ENCODE peak calls at places on chromosomes 6 and 20, in four cellular contexts. C is IMR-90, T is HepG2, Z is sigmoid colon. F is an unnamed sample.

GRCh38 chr6:45495404-45496084 is 117.8 kb upstream of the SUPT3H start:
- DNase-seq in Z (no peak), T (no peak), C (no peak), F (no peak)

GRCh38 chr6:97524846-97525245 is 241.8 kb upstream of the MMS22L start:
- DNase-seq in T (no peak), C (no peak), Z (no peak), F (no peak)

GRCh38 chr6:68572525-68572924 is 62.6 kb upstream of the ADGRB3 start:
- DNase-seq in Z (no peak), C (no peak), T (peak), F (no peak)

GRCh38 chr6:157613011-157613522 is 210.0 kb upstream of the SNX9 start:
- DNase-seq in C (peak), T (peak), Z (no peak), F (no peak)

GRCh38 chr6:21769405-21769851 is 175.9 kb downstream of the SOX4 start:
- DNase-seq in C (peak), Z (no peak), T (no peak), F (no peak)

GRCh38 chr6:42017021-42017643 is 33.2 kb upstream of the TAF8 start:
- DNase-seq in C (peak), T (no peak), Z (no peak), F (no peak)

GRCh38 chr6:83403191-83403590 is 27.7 kb downstream of the ME1 start:
- DNase-seq in T (no peak), C (no peak), Z (no peak), F (no peak)

GRCh38 chr20:50376888-50377459 is 133.2 kb upstream of the PTPN1 start:
- DNase-seq in C (no peak), Z (peak), T (no peak), F (no peak)

GRCh38 chr20:48635791-48636267 is 192.0 kb downstream of the PREX1 start:
- DNase-seq in Z (no peak), C (peak), T (peak), F (no peak)

GRCh38 chr6:51843470-51844390 is 243.7 kb downstream of the PKHD1 start:
- DNase-seq in Z (no peak), T (no peak), C (no peak), F (no peak)

GRCh38 chr6:51842066-51842465 is 245.3 kb downstream of the PKHD1 start:
- DNase-seq in T (no peak), C (no peak), Z (no peak), F (no peak)

GRCh38 chr6:51846531-51846930 is 240.9 kb downstream of the PKHD1 start:
- DNase-seq in C (no peak), T (no peak), Z (no peak), F (no peak)

GRCh38 chr6:51842487-51843469 is 244.6 kb downstream of the PKHD1 start:
- DNase-seq in Z (no peak), T (peak), C (no peak), F (no peak)

GRCh38 chr6:51844391-51844735 is 243.1 kb downstream of the PKHD1 start:
- DNase-seq in C (no peak), T (no peak), Z (no peak), F (no peak)
- TF ChIP-seq CTCF in C (no peak), T (peak), Z (no peak), F (no peak)

DNA sequence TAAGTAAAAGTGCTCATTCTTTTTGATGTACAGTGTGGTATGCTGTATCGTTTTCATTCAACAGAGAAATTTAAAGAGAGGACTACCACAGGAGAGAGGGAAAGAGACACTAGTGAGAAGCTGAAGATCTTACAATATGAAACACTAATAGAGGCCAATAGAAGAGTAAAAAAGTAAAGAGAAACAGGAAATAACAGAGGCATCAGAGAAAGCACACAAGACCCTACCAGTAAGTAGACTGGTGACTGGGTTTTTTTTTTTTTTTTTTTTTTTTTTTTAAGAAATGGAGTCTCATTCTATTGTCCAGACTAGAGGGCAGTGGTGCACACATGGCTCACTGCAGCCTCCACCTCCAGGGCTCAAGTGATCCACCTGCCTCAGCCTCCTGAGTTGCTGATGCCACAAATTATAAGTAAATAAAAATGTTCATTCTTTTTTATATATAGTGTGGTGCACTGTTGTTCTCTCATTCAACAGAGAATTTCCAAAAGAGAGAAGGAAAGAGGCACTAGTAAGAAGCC is 18.8 kb downstream of the ELOVL4 start:
- DNase-seq in C (no peak), T (no peak), Z (no peak), F (no peak)
- TF ChIP-seq POLR2A in C (no peak), T (no peak), Z (no peak), F (no peak)

DNA sequence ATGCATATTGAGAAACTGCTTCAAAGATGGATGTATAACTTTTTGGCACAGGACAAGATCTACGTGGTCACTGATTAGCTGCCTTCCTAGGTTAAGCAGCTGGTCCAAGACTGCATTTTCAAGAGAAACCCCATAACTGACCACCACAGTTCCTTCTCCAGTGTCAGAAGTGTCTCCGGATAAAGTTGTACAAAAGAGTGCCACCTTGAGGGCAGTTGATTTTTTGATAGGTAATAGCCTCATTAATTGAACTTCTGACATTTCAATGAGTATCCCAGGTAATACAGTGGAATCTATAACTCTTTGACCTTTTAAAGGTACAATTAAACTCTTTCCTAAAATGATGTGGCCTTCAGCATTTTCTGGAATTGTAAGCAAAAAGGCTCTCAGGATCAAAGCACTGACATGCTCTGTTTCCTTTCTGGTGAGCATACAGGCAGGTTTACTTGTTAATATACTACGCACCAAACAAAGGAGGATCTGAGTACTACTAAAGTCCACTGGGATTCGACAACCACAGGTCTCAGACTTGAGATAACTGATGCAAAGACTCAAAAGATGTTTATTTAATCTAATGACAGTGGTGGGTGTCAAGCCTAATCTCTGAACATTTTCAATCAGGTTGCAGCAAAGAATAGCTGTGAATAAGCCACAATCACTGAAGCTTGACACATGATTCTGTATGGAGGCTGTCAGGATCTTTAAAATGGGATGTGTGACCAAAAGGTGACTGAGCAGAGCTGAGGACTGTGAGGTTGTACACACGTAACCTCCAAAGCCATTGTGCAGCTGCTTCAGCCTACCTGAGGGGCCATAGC is 21.2 kb downstream of the MKKS start:
- DNase-seq in Z (no peak), C (no peak), T (no peak), F (no peak)
- TF ChIP-seq CTCF in Z (no peak), C (peak), T (peak), F (no peak)

GRCh38 chr6:75243333-75244062 is at the start of gene COX7A2:
- DNase-seq in T (peak), C (peak), Z (peak), F (peak)
- TF ChIP-seq POLR2A in T (peak), C (peak), Z (peak), F (peak)

GRCh38 chr6:5746392-5747140 is 260.2 kb downstream of the NRN1 start:
- DNase-seq in C (no peak), Z (no peak), T (no peak), F (no peak)
- TF ChIP-seq CTCF in C (no peak), Z (no peak), T (peak), F (no peak)

DNA sequence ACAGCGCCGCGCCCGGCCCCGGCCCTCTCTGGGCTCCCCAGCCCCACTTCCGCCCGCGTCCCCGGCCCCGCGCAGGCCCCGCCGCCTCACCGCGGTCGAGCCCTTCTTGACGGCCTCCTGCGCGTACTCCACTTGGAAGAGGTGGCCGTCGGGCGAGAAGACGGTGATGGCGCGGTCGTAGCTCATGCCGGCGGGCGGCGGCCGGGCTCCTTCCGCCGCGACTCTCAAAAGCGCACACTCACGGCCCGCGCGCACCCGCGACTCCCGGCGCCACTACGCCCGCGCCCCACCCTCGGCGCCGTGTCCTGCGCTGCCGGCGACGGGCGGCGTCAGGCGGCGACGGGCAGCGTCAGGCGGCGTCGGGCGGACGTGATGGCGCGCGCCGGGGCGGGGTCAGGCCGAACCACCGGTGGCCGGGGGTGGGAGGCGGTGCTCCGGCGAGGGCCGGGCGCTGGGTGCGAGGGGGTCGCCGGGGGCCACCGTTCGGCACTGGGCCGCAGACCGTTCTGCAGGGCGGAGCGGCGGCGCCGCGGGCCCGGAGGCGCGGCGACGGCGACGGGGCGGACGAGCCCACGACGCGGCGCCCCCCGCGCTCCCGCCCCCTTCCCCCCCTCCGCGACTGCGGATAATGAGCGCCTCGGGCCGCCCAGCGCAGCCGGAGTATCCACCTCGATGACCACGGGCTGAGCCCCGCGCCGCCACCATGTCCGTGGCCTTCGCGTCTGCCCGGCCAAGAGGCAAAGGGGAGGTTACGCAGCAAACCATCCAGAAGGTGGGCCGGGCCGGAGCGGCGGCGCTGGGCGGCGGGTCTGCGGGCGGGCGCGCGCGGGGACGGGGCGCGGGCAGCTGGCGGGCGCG is at the start of the genes PSMA7 and SS18L1:
- DNase-seq in Z (peak), C (peak), T (peak), F (peak)
- TF ChIP-seq POLR2A in Z (peak), C (peak), T (peak), F (peak)

GRCh38 chr20:52246366-52246765 is 54.8 kb upstream of the ZFP64 start:
- DNase-seq in T (no peak), Z (no peak), C (no peak), F (no peak)

GRCh38 chr20:52244702-52245101 is 53.1 kb upstream of the ZFP64 start:
- DNase-seq in C (no peak), Z (no peak), T (no peak), F (no peak)

GRCh38 chr20:52247548-52247947 is 56.0 kb upstream of the ZFP64 start:
- DNase-seq in Z (no peak), T (no peak), C (no peak), F (no peak)

GRCh38 chr20:52240802-52241201 is 49.2 kb upstream of the ZFP64 start:
- DNase-seq in C (no peak), T (no peak), Z (no peak), F (no peak)

GRCh38 chr20:52242237-52243230 is 51.0 kb upstream of the ZFP64 start:
- DNase-seq in Z (no peak), C (peak), T (no peak), F (no peak)
- TF ChIP-seq CTCF in Z (peak), C (peak), T (peak), F (peak)

GRCh38 chr6:31831350-31832215 is 4.0 kb downstream of the HSPA1B start:
- DNase-seq in Z (no peak), T (no peak), C (no peak), F (peak)

GRCh38 chr6:31836036-31836675 is 8.6 kb downstream of the HSPA1B start:
- DNase-seq in T (no peak), C (peak), Z (no peak), F (no peak)

GRCh38 chr6:31836676-31837611 is 9.4 kb downstream of the HSPA1B start:
- DNase-seq in T (no peak), C (peak), Z (no peak), F (no peak)

GRCh38 chr6:31834704-31835375 is 7.3 kb downstream of the HSPA1B start:
- DNase-seq in Z (peak), T (peak), C (no peak), F (peak)

DNA sequence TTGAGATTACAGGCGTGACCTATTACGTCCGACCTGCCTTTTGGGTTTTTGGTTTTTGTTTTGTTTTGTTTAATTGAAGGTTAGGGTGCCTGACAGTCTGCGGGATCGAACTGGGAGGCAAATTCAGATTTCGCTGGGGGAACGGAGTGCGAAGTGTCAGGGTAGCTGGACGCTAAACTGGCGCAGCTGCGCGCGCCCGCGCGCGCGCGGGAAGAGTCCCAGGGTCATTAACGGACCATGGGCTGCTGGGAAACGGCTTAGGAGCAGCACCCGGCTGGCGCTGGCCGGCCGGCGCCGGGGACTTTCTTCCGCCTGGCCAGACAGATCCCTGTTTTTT is 6.8 kb downstream of the HSPA1B start:
- DNase-seq in Z (peak), T (peak), C (peak), F (peak)
- TF ChIP-seq POLR2A in Z (peak), T (no peak), C (no peak), F (peak)